ENCODE peak calls at places on chromosomes 6 and 20, in seven cellular contexts. K is left lung; T is tibial artery; Z is Peyer's patch; G is CD8-positive, alpha-beta T cell; J is lower lobe of right lung; R is SK-N-SH. Q is an unnamed sample. For H3K4me1, the result is how much of the 10 kb centered on the place peaks cover.

GRCh38 chr20:59018817-59019216 is 412 bp upstream of the TUBB1 start:
- DNase-seq in Z (no peak), T (no peak), R (no peak), J (no peak), G (no peak), K (no peak), Q (no peak)

GRCh38 chr6:31971993-31972708 is at the start of gene DXO:
- DNase-seq in K (peak), T (peak), G (peak), Z (peak), R (peak), J (peak), Q (peak)

GRCh38 chr20:38210741-38211140 is 45.7 kb upstream of the TGM2 start:
- DNase-seq in Z (no peak), G (no peak), R (no peak), J (no peak), T (peak), K (no peak), Q (no peak)

GRCh38 chr20:51696304-51697118 is 71.7 kb downstream of the ATP9A start:
- DNase-seq in R (peak), T (no peak), K (no peak), G (no peak), Z (no peak), J (no peak), Q (peak)

GRCh38 chr6:154731296-154732218 is 1.7 kb upstream of the SCAF8 start:
- DNase-seq in R (peak), Z (no peak), G (no peak), K (no peak), J (no peak), T (no peak), Q (no peak)

GRCh38 chr20:59004763-59005522 is 2.1 kb downstream of the CTSZ start:
- DNase-seq in R (no peak), T (peak), Z (peak), J (peak), K (peak), G (peak), Q (no peak)

GRCh38 chr6:156953125-156953477 is 175.9 kb downstream of the ARID1B start:
- DNase-seq in K (no peak), J (no peak), T (no peak), R (peak), Z (no peak), G (no peak), Q (no peak)

GRCh38 chr20:20452254-20452676 is 84.4 kb downstream of the INSM1 start:
- DNase-seq in K (peak), J (peak), Z (no peak), R (no peak), T (no peak), G (peak), Q (peak)

GRCh38 chr20:59363094-59363493 is 62.7 kb downstream of the EDN3 start:
- DNase-seq in G (no peak), Z (no peak), J (no peak), K (no peak), R (no peak), T (no peak), Q (no peak)

GRCh38 chr6:118645395-118645794 is 6.0 kb downstream of the CEP85L start:
- DNase-seq in R (no peak), T (no peak), Z (no peak), J (no peak), K (no peak), G (no peak), Q (no peak)

GRCh38 chr6:158497620-158498019 is 62.3 kb upstream of the TMEM181 start:
- DNase-seq in R (no peak), K (no peak), T (no peak), J (no peak), Z (no peak), G (no peak), Q (no peak)

GRCh38 chr6:124928831-124929230 is 33.4 kb upstream of the RNF217 start:
- DNase-seq in K (no peak), R (no peak), G (no peak), Z (no peak), T (no peak), J (no peak), Q (no peak)

GRCh38 chr6:79808846-79809245 is 138.5 kb downstream of the ELOVL4 start:
- DNase-seq in G (no peak), Z (no peak), J (no peak), T (no peak), K (no peak), R (no peak), Q (no peak)

GRCh38 chr20:32737371-32738223 is 5.7 kb downstream of the COMMD7 start:
- DNase-seq in Z (no peak), T (no peak), G (no peak), K (no peak), R (no peak), J (no peak), Q (no peak)

GRCh38 chr6:32340242-32340641 is 31.5 kb downstream of the TSBP1 start:
- DNase-seq in Z (no peak), J (no peak), G (no peak), K (no peak), R (no peak), T (no peak), Q (no peak)

GRCh38 chr20:51402201-51402600 is 140.3 kb downstream of the NFATC2 start:
- DNase-seq in K (no peak), R (no peak), T (no peak), J (no peak), Z (no peak), G (peak), Q (no peak)

GRCh38 chr6:44039839-44040350 is 87.4 kb downstream of the MRPL14 start:
- DNase-seq in K (peak), J (peak), Z (peak), R (no peak), T (peak), G (no peak), Q (no peak)
- H3K4me1 ChIP-seq in K (under half), J (under half), Z (under half), R (under half), T (under half), G (under half), Q (under half)

GRCh38 chr6:85463621-85464259 is 13.9 kb downstream of the NT5E start:
- DNase-seq in T (no peak), K (no peak), G (no peak), Z (no peak), J (no peak), R (no peak), Q (no peak)

GRCh38 chr6:85460154-85460950 is 10.5 kb downstream of the NT5E start:
- DNase-seq in G (no peak), R (no peak), T (no peak), Z (no peak), J (no peak), K (no peak), Q (no peak)

GRCh38 chr6:85460951-85461805 is 11.3 kb downstream of the NT5E start:
- DNase-seq in G (peak), T (no peak), Z (no peak), R (no peak), K (no peak), J (no peak), Q (no peak)

GRCh38 chr6:85462673-85463072 is 12.8 kb downstream of the NT5E start:
- DNase-seq in T (no peak), R (no peak), J (no peak), G (no peak), K (no peak), Z (no peak), Q (no peak)

GRCh38 chr6:85461806-85462185 is 11.9 kb downstream of the NT5E start:
- DNase-seq in J (no peak), K (no peak), R (no peak), T (no peak), G (no peak), Z (no peak), Q (no peak)
- H3K4me1 ChIP-seq in J (under half), K (under half), R (half or more), T (half or more), G (half or more), Z (under half), Q (under half)

GRCh38 chr20:62430311-62430853 is 3.0 kb upstream of the RBBP8NL start:
- DNase-seq in R (no peak), T (no peak), Z (no peak), G (no peak), J (no peak), K (no peak), Q (no peak)

GRCh38 chr20:62436692-62437091 is 9.4 kb upstream of the RBBP8NL start:
- DNase-seq in G (no peak), Z (no peak), R (no peak), K (no peak), T (no peak), J (no peak), Q (no peak)

GRCh38 chr20:62434098-62434497 is 6.8 kb upstream of the RBBP8NL start:
- DNase-seq in K (no peak), T (no peak), J (no peak), Z (no peak), G (no peak), R (no peak), Q (no peak)

GRCh38 chr20:62430871-62431447 is 3.6 kb upstream of the RBBP8NL start:
- DNase-seq in Z (no peak), R (no peak), T (no peak), G (no peak), K (no peak), J (no peak), Q (no peak)

DNA sequence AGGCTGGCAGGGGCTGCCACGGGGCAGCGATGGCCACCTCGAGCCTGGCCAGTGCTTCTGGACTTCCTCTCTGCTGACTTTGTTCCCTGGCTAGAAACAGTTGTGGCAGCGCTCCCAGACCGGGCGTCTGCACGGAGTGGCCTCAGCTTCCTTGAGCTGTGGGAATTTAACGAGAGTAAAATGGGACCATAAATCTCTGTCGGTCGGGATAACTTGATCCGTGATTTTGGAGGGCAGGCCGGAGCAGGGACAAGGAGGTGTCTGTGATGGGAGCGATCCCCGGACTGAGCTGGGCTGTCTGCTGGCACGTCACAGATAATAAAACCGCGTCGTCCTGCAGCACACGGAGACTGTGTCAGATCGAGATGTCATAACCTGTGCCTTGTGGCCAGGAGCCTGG is 6.3 kb upstream of the RBBP8NL start:
- DNase-seq in G (no peak), T (no peak), R (no peak), J (no peak), K (no peak), Z (no peak), Q (no peak)
- H3K4me1 ChIP-seq in G (under half), T (under half), R (under half), J (under half), K (under half), Z (under half), Q (under half)

DNA sequence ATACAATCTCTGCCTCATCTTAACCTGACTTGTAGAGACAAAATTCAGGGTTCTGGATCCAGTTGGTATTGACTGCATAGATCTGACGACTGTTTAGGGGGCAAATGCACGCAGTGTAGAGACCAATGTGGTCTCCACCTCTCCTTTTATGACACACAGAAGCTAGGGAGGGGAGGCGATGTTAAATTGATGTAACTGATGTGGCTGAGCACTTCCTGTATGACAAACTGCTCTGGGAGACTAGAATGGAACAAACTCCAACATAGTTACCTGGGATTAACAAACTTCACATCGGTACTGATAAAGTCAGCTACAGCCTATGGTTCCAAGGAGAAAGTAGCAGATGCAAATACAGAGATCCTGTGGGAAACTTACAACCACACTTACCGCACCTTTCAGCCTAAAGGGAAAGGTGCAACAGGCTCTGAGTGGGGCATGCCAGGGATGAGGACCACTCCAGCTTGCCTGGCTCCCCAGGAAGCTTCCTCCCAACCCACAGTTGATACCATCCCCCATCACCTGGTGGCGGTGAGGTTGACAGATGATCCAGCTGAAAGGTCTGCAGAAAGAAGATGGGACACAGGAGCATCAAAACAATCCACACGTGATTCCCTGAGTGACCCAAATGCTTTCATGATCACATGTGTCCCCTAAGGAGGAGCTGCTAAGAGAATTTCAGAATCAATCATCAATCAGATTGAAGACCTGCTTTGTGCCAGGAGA is 60.6 kb upstream of the MRPS10 start:
- DNase-seq in T (no peak), J (no peak), K (no peak), G (no peak), Z (no peak), R (no peak), Q (no peak)
- H3K4me1 ChIP-seq in T (under half), J (half or more), K (under half), G (half or more), Z (under half), R (under half), Q (under half)

DNA sequence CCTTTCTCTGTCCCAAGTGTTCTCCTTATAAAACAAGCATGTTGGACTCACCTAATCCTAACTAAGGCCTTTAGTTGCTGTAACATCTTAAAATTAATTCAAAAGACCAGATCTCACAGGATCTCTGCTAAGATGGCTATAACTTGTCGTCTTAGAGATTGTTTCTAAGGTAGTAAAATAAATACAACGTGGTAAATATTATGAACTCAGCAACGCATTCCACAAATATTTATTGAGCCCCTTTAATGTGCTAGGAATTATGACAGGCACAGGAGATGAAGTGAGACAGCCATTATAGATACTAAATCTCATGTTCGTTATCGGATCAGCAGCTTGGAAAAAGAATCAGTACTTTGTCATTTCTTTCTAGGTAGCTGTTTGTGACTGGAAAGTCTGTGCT is 20.8 kb upstream of the MCM3 start:
- DNase-seq in G (no peak), K (no peak), T (no peak), J (no peak), R (no peak), Z (no peak), Q (no peak)
- H3K4me1 ChIP-seq in G (half or more), K (under half), T (under half), J (under half), R (under half), Z (under half), Q (under half)

GRCh38 chr6:167547328-167547692 is 222.4 kb downstream of the TTLL2 start:
- DNase-seq in K (no peak), T (no peak), G (no peak), R (no peak), J (no peak), Z (no peak), Q (no peak)
- H3K4me1 ChIP-seq in K (under half), T (under half), G (under half), R (under half), J (under half), Z (under half), Q (under half)

GRCh38 chr6:45462190-45463134 is 84.7 kb upstream of the SUPT3H start:
- DNase-seq in K (no peak), T (no peak), Z (no peak), G (no peak), R (no peak), J (no peak), Q (no peak)
- H3K4me1 ChIP-seq in K (under half), T (under half), Z (under half), G (under half), R (under half), J (under half), Q (under half)

GRCh38 chr6:41548098-41548840 is 2.1 kb downstream of the FOXP4 start:
- DNase-seq in T (no peak), K (no peak), Z (peak), J (peak), G (no peak), R (no peak), Q (no peak)
- H3K4me1 ChIP-seq in T (under half), K (half or more), Z (under half), J (under half), G (under half), R (under half), Q (under half)

GRCh38 chr6:95244749-95245148 is 332.6 kb upstream of the MANEA start:
- DNase-seq in K (no peak), J (no peak), R (no peak), T (no peak), Z (no peak), G (no peak), Q (no peak)

GRCh38 chr6:95243091-95243490 is 334.2 kb upstream of the MANEA start:
- DNase-seq in T (no peak), G (no peak), J (no peak), K (no peak), Z (no peak), R (no peak), Q (no peak)

GRCh38 chr6:95242560-95242959 is 334.8 kb upstream of the MANEA start:
- DNase-seq in Z (no peak), G (no peak), T (no peak), R (no peak), J (no peak), K (no peak), Q (no peak)

GRCh38 chr6:95240514-95240913 is 336.8 kb upstream of the MANEA start:
- DNase-seq in R (peak), T (no peak), J (no peak), G (no peak), K (no peak), Z (no peak), Q (no peak)
- H3K4me1 ChIP-seq in R (under half), T (under half), J (under half), G (under half), K (under half), Z (under half), Q (under half)

GRCh38 chr20:53940883-53941546 is 129.4 kb downstream of the BCAS1 start:
- DNase-seq in Z (no peak), T (no peak), K (no peak), R (no peak), J (no peak), G (no peak), Q (no peak)

GRCh38 chr20:53940356-53940694 is 130.1 kb downstream of the BCAS1 start:
- DNase-seq in J (no peak), Z (no peak), G (no peak), K (no peak), T (no peak), R (no peak), Q (no peak)

GRCh38 chr20:53942121-53942816 is 128.1 kb downstream of the BCAS1 start:
- DNase-seq in R (no peak), G (no peak), K (no peak), Z (no peak), J (no peak), T (no peak), Q (no peak)

GRCh38 chr20:53942973-53943372 is 127.4 kb downstream of the BCAS1 start:
- DNase-seq in K (no peak), T (no peak), J (no peak), R (no peak), G (no peak), Z (no peak), Q (no peak)

DNA sequence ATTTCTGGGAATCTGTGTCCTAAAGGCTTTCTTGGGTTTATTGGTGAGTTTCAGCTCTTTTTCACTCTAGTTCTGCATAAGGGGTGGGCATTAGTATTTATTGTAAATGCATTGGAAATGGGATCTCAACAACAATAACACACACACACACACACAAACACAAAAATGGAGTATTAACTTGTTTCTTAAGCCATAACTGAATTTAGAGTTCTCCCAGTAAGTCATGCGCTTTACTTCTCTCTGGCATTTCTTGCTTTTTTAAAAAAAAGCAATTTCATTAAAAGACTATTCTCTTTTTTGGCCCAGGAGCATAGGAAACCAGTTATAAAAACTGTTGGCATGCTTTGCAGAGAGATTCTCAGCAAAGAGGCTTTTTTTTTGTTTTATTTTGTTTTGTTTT is 128.7 kb downstream of the BCAS1 start:
- DNase-seq in G (no peak), Z (no peak), R (no peak), K (no peak), J (no peak), T (no peak), Q (no peak)
- H3K4me1 ChIP-seq in G (under half), Z (under half), R (under half), K (half or more), J (half or more), T (under half), Q (under half)

Q was measured in HAP-1.